ENCODE peak calls at places on chromosomes 12 and 14, in four cellular contexts. G is HFF-Myc, M is PC-9, R is OCI-LY7. L is an unnamed sample.

GRCh38 chr12:795305-795704 is 42.9 kb downstream of the WNK1 start:
- DNase-seq in G (no peak), M (no peak), R (no peak), L (no peak)

GRCh38 chr12:17971850-17972249 is 118.1 kb downstream of the RERGL start:
- DNase-seq in G (no peak), M (no peak), R (no peak), L (no peak)

GRCh38 chr12:68536885-68537284 is 73.8 kb upstream of the RAP1B start:
- DNase-seq in G (no peak), M (no peak), R (no peak), L (no peak)

GRCh38 chr14:38101679-38102078 is 106.0 kb upstream of the SSTR1 start:
- DNase-seq in G (no peak), M (no peak), R (no peak), L (no peak)

GRCh38 chr14:102929349-102930137 is 7.1 kb downstream of the AMN start:
- DNase-seq in G (no peak), M (no peak), R (no peak), L (no peak)

GRCh38 chr14:23360496-23360895 is 4.5 kb downstream of the EFS start:
- DNase-seq in G (no peak), M (no peak), R (no peak), L (no peak)

GRCh38 chr12:48311313-48311712 is 39.4 kb downstream of the ZNF641 start:
- DNase-seq in G (no peak), M (no peak), R (no peak), L (no peak)

GRCh38 chr12:1022032-1022970 is 31.3 kb downstream of the ERC1 start:
- DNase-seq in G (no peak), M (no peak), R (no peak), L (no peak)

GRCh38 chr12:6078378-6079083 is 45.9 kb downstream of the VWF start:
- DNase-seq in G (no peak), M (peak; percentile 73), R (no peak), L (no peak)

GRCh38 chr12:22986997-22987396 is 362.0 kb downstream of the ETNK1 start:
- DNase-seq in G (no peak), M (no peak), R (no peak), L (no peak)

GRCh38 chr14:51121096-51121495 is 26.2 kb upstream of the TRIM9 start:
- DNase-seq in G (no peak), M (no peak), R (no peak), L (no peak)

GRCh38 chr12:116880817-116881324 is 370 bp downstream of the HRK start:
- DNase-seq in G (no peak), M (peak; percentile 66), R (peak; percentile 93), L (no peak)

GRCh38 chr12:132222096-132222807 is 78.0 kb downstream of the NOC4L start:
- DNase-seq in G (no peak), M (peak; percentile 50), R (peak; percentile 75), L (no peak)

GRCh38 chr12:19574606-19575005 is 135.3 kb downstream of the AEBP2 start:
- DNase-seq in G (no peak), M (no peak), R (peak; percentile 13), L (no peak)

GRCh38 chr14:48598458-48598857 is 923.1 kb upstream of the MDGA2 start:
- DNase-seq in G (no peak), M (no peak), R (no peak), L (no peak)

GRCh38 chr12:89162704-89163261 is 189.5 kb downstream of the DUSP6 start:
- DNase-seq in G (peak; percentile 76), M (peak; percentile 58), R (no peak), L (no peak)

GRCh38 chr12:5172886-5173285 is 129.2 kb downstream of the KCNA5 start:
- DNase-seq in G (no peak), M (no peak), R (no peak), L (no peak)

GRCh38 chr14:30980980-30981379 is 44.5 kb upstream of the AP4S1 start:
- DNase-seq in G (no peak), M (no peak), R (peak; percentile 58), L (no peak)

GRCh38 chr14:91257328-91258020 is 13.0 kb upstream of the GPR68 start:
- DNase-seq in G (no peak), M (no peak), R (no peak), L (no peak)

GRCh38 chr12:7175493-7175892 is 14.0 kb upstream of the PEX5 start:
- DNase-seq in G (no peak), M (no peak), R (no peak), L (no peak)

GRCh38 chr14:72549848-72550247 is 344.1 kb downstream of the DPF3 start:
- DNase-seq in G (no peak), M (no peak), R (no peak), L (no peak)

GRCh38 chr14:59529189-59529588 is 44.9 kb downstream of the JKAMP start:
- DNase-seq in G (no peak), M (no peak), R (no peak), L (no peak)

GRCh38 chr12:50089730-50090129 is 4.6 kb downstream of the SMARCD1 start:
- DNase-seq in G (no peak), M (no peak), R (no peak), L (no peak)

GRCh38 chr14:105528859-105529505 is 2.6 kb downstream of the TMEM121 start:
- DNase-seq in G (no peak), M (no peak), R (no peak), L (no peak)

GRCh38 chr12:26062566-26062965 is 62.3 kb downstream of the BHLHE41 start:
- DNase-seq in G (peak; percentile 29), M (peak; percentile 11), R (no peak), L (no peak)

GRCh38 chr12:26198742-26199141 is 3.4 kb downstream of the SSPN start:
- DNase-seq in G (no peak), M (no peak), R (no peak), L (no peak)

GRCh38 chr12:104435765-104436164 is 21.0 kb upstream of the CHST11 start:
- DNase-seq in G (no peak), M (no peak), R (no peak), L (no peak)

GRCh38 chr12:45076417-45077031 is 25.6 kb upstream of the DBX2 start:
- DNase-seq in G (no peak), M (no peak), R (no peak), L (no peak)

GRCh38 chr14:104390221-104390931 is 189.2 kb upstream of the C14orf180 start:
- DNase-seq in G (no peak), M (no peak), R (no peak), L (no peak)

GRCh38 chr14:54699087-54699530 is 132.2 kb downstream of the SAMD4A start:
- DNase-seq in G (no peak), M (no peak), R (no peak), L (no peak)
- H3K4me3 ChIP-seq in G (no peak overlapping the region), M (no peak overlapping the region), R (no peak overlapping the region), L (no peak overlapping the region)

GRCh38 chr14:28768549-28768870 is 1.9 kb downstream of the FOXG1 start:
- DNase-seq in G (no peak), M (no peak), R (no peak), L (no peak)

GRCh38 chr14:28766505-28767238 is at the start of gene FOXG1:
- DNase-seq in G (no peak), M (no peak), R (no peak), L (no peak)

GRCh38 chr14:28767239-28767850 is 758 bp downstream of the FOXG1 start:
- DNase-seq in G (no peak), M (no peak), R (no peak), L (no peak)

GRCh38 chr14:28769358-28769757 is 2.8 kb downstream of the FOXG1 start:
- DNase-seq in G (no peak), M (no peak), R (no peak), L (no peak)

DNA sequence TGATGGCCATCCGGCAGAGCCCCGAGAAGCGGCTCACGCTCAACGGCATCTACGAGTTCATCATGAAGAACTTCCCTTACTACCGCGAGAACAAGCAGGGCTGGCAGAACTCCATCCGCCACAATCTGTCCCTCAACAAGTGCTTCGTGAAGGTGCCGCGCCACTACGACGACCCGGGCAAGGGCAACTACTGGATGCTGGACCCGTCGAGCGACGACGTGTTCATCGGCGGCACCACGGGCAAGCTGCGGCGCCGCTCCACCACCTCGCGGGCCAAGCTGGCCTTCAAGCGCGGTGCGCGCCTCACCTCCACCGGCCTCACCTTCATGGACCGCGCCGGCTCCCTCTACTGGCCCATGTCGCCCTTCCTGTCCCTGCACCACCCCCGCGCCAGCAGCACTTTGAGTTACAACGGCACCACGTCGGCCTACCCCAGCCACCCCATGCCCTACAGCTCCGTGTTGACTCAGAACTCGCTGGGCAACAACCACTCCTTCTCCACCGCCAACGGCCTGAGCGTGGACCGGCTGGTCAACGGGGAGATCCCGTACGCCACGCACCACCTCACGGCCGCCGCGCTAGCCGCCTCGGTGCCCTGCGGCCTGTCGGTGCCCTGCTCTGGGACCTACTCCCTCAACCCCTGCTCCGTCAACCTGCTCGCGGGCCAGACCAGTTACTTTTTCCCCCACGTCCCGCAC is 1.4 kb downstream of the FOXG1 start:
- DNase-seq in G (no peak), M (no peak), R (no peak), L (no peak)
- TF ChIP-seq CTCF in G (peak; percentile 9), M (no peak), R (no peak), L (no peak)

GRCh38 chr12:93108958-93109357 is 179.9 kb upstream of the EEA1 start:
- DNase-seq in G (no peak), M (no peak), R (no peak), L (no peak)
- H3K4me3 ChIP-seq in G (no peak overlapping the region), M (no peak overlapping the region), R (no peak overlapping the region), L (no peak overlapping the region)

DNA sequence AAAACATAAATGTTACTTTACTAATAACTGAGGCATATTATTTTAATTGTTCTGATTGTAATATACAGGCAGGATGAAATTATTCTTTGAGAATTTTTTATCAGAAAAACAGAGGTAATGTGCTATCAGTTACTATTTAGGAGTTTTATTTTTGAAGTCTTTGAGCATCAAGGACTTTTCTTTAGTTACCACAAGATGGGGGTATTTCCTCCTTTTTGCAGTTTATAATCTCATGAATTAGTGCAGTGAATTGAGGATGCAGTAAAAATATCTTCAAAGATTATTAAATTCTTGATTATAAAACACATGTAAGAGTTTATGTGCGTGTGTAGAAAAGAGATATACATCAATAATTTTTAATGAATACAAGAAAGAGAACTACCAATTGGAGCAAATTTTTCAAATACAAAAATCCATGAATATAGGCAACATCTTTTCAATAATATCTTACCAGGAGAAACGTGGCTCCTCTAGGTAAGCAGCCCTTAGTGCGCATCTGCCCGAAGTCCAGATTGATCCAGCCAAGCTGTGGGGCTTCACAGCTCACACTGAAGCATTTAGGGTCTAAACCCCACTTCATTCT is 71.6 kb downstream of the ERGIC2 start:
- DNase-seq in G (peak; percentile 2), M (no peak), R (peak; percentile 16), L (no peak)
- TF ChIP-seq CTCF in G (peak; percentile 17), M (peak; percentile 67), R (peak; percentile 77), L (peak; percentile 15)

GRCh38 chr14:99042376-99043257 is 229.4 kb downstream of the BCL11B start:
- DNase-seq in G (no peak), M (no peak), R (no peak), L (no peak)
- H3K4me3 ChIP-seq in G (no peak overlapping the region), M (no peak overlapping the region), R (no peak overlapping the region), L (no peak overlapping the region)

GRCh38 chr12:111196532-111196931 is 172.4 kb downstream of the PHETA1 start:
- DNase-seq in G (no peak), M (no peak), R (no peak), L (no peak)

GRCh38 chr12:111195316-111195715 is 173.6 kb downstream of the PHETA1 start:
- DNase-seq in G (no peak), M (no peak), R (no peak), L (no peak)

GRCh38 chr12:111194703-111195051 is 174.2 kb downstream of the PHETA1 start:
- DNase-seq in G (no peak), M (no peak), R (no peak), L (no peak)

GRCh38 chr12:111193977-111194702 is 174.8 kb downstream of the PHETA1 start:
- DNase-seq in G (no peak), M (no peak), R (no peak), L (no peak)

GRCh38 chr12:111197545-111197944 is 171.3 kb downstream of the PHETA1 start:
- DNase-seq in G (no peak), M (no peak), R (no peak), L (no peak)
- TF ChIP-seq CTCF in G (no peak), M (no peak), R (no peak), L (peak; percentile 22)

L was measured in GM12864.